ENCODE peak calls at places on chromosome 22, in four cellular contexts. F is CD8-positive, alpha-beta T cell; P is A673; S is mammary epithelial cell. D is an unnamed sample.

GRCh38 chr22:38125731-38126344 is 15.4 kb upstream of the BAIAP2L2 start:
- DNase-seq in P (no peak), S (no peak), F (no peak), D (no peak)

GRCh38 chr22:37401401-37401859 is 25.8 kb downstream of the ELFN2 start:
- DNase-seq in F (no peak), P (no peak), S (no peak), D (no peak)

GRCh38 chr22:46220921-46221320 is 29.2 kb downstream of the CDPF1 start:
- DNase-seq in S (no peak), F (no peak), P (no peak), D (no peak)

GRCh38 chr22:46150615-46151423 is 493 bp downstream of the PPARA start:
- DNase-seq in S (peak), P (no peak), F (peak), D (no peak)

GRCh38 chr22:24523873-24524272 is 28.7 kb downstream of the UPB1 start:
- DNase-seq in F (no peak), P (no peak), S (no peak), D (no peak)

GRCh38 chr22:17085277-17086091 is 684 bp downstream of the IL17RA start:
- DNase-seq in P (peak), S (peak), F (no peak), D (no peak)

GRCh38 chr22:46579751-46580449 is 40.3 kb upstream of the GRAMD4 start:
- DNase-seq in S (no peak), F (no peak), P (no peak), D (no peak)

GRCh38 chr22:29026579-29026978 is 35.1 kb downstream of the C22orf31 start:
- DNase-seq in F (no peak), P (no peak), S (no peak), D (no peak)

GRCh38 chr22:50261615-50262459 is at the start of gene MAPK12:
- DNase-seq in F (no peak), S (no peak), P (no peak), D (no peak)

GRCh38 chr22:17606472-17606871 is 22.1 kb downstream of the ATP6V1E1 start:
- DNase-seq in S (no peak), P (peak), F (no peak), D (no peak)

GRCh38 chr22:24146190-24146616 is 35.1 kb upstream of the SUSD2 start:
- DNase-seq in F (no peak), S (no peak), P (peak), D (no peak)

GRCh38 chr22:44887941-44888366 is 121.9 kb downstream of the PHF21B start:
- DNase-seq in S (no peak), P (no peak), F (no peak), D (no peak)

GRCh38 chr22:32103648-32104326 is 55.3 kb downstream of the C22orf42 start:
- DNase-seq in S (no peak), F (no peak), P (peak), D (no peak)

GRCh38 chr22:49663311-49663711 is 164.4 kb downstream of the BRD1 start:
- DNase-seq in F (no peak), P (no peak), S (no peak), D (no peak)

GRCh38 chr22:46129390-46130041 is 20.8 kb upstream of the PPARA start:
- DNase-seq in F (no peak), S (no peak), P (no peak), D (no peak)

GRCh38 chr22:50244420-50245213 is at the start of gene TUBGCP6:
- DNase-seq in S (peak), P (peak), F (peak), D (peak)

GRCh38 chr22:47151490-47151889 is 389.0 kb downstream of the TBC1D22A start:
- DNase-seq in P (no peak), F (no peak), S (no peak), D (no peak)

GRCh38 chr22:17998913-17999312 is 25.4 kb downstream of the MICAL3 start:
- DNase-seq in S (no peak), F (no peak), P (no peak), D (no peak)

GRCh38 chr22:49717322-49717919 is 110.3 kb downstream of the BRD1 start:
- DNase-seq in S (no peak), P (no peak), F (no peak), D (no peak)

GRCh38 chr22:46390652-46391301 is 55.3 kb downstream of the TRMU start:
- DNase-seq in F (no peak), P (peak), S (peak), D (peak)

GRCh38 chr22:23859201-23859600 is 1.5 kb downstream of the SLC2A11 start:
- DNase-seq in P (no peak), F (no peak), S (no peak), D (no peak)

GRCh38 chr22:24191893-24192292 is 10.6 kb downstream of the SUSD2 start:
- DNase-seq in S (no peak), F (no peak), P (no peak), D (no peak)

GRCh38 chr22:27952091-27952490 is 33.0 kb upstream of the PITPNB start:
- DNase-seq in S (no peak), P (peak), F (no peak), D (no peak)

GRCh38 chr22:31451709-31452571 is 37.7 kb downstream of the EIF4ENIF1 start:
- DNase-seq in F (no peak), S (peak), P (peak), D (peak)

GRCh38 chr22:44567846-44568493 is 69.9 kb upstream of the RTL6 start:
- DNase-seq in P (peak), S (peak), F (peak), D (no peak)

GRCh38 chr22:49508561-49508960 is 319.1 kb downstream of the BRD1 start:
- DNase-seq in P (no peak), F (no peak), S (no peak), D (no peak)

GRCh38 chr22:44738347-44738715 is 14.0 kb upstream of the ARHGAP8 start:
- DNase-seq in S (no peak), P (no peak), F (no peak), D (peak)

GRCh38 chr22:41092847-41093371 is 517 bp downstream of the EP300 start:
- DNase-seq in F (peak), P (peak), S (peak), D (peak)

GRCh38 chr22:37498289-37498909 is 12.2 kb upstream of the MFNG start:
- DNase-seq in F (peak), S (no peak), P (peak), D (no peak)

GRCh38 chr22:27317156-27317555 is 484.4 kb downstream of the MN1 start:
- DNase-seq in P (peak), S (no peak), F (no peak), D (no peak)

GRCh38 chr22:17601031-17601430 is 27.5 kb downstream of the ATP6V1E1 start:
- DNase-seq in F (no peak), S (no peak), P (no peak), D (no peak)

GRCh38 chr22:25364736-25365241 is 145.3 kb downstream of the CRYBB2 start:
- DNase-seq in P (no peak), F (no peak), S (no peak), D (no peak)

GRCh38 chr22:39344046-39344390 is 5.8 kb upstream of the SYNGR1 start:
- DNase-seq in S (no peak), P (no peak), F (no peak), D (no peak)

GRCh38 chr22:19110064-19110458 is 12.2 kb downstream of the DGCR2 start:
- DNase-seq in F (no peak), P (no peak), S (no peak), D (no peak)

GRCh38 chr22:39259698-39260097 is 14.9 kb upstream of the PDGFB start:
- DNase-seq in P (no peak), S (no peak), F (no peak), D (no peak)

GRCh38 chr22:33421859-33422258 is 363.7 kb upstream of the SYN3 start:
- DNase-seq in P (no peak), S (no peak), F (no peak), D (no peak)

GRCh38 chr22:30236875-30237274 is 9.7 kb downstream of the LIF start:
- DNase-seq in S (no peak), P (no peak), F (no peak), D (no peak)

GRCh38 chr22:30239421-30240405 is 6.8 kb downstream of the LIF start:
- DNase-seq in F (no peak), P (no peak), S (peak), D (no peak)

GRCh38 chr22:30240541-30241417 is 5.8 kb downstream of the LIF start:
- DNase-seq in P (no peak), S (peak), F (no peak), D (no peak)

GRCh38 chr22:30238136-30238535 is 8.4 kb downstream of the LIF start:
- DNase-seq in P (no peak), S (no peak), F (no peak), D (no peak)

GRCh38 chr22:30238661-30239420 is 7.7 kb downstream of the LIF start:
- DNase-seq in F (no peak), S (peak), P (no peak), D (no peak)
- H3K27ac ChIP-seq in F (no peak), S (no peak), P (no peak), D (peak)

GRCh38 chr22:20887375-20887774 is 28.6 kb downstream of the SNAP29 start:
- DNase-seq in S (peak), F (no peak), P (no peak), D (no peak)

GRCh38 chr22:20884454-20884853 is 25.6 kb downstream of the SNAP29 start:
- DNase-seq in S (no peak), P (no peak), F (no peak), D (no peak)

GRCh38 chr22:20885017-20885556 is 26.3 kb downstream of the SNAP29 start:
- DNase-seq in P (no peak), F (no peak), S (no peak), D (no peak)

GRCh38 chr22:20882855-20883254 is 24.0 kb downstream of the SNAP29 start:
- DNase-seq in P (no peak), F (no peak), S (no peak), D (no peak)

DNA sequence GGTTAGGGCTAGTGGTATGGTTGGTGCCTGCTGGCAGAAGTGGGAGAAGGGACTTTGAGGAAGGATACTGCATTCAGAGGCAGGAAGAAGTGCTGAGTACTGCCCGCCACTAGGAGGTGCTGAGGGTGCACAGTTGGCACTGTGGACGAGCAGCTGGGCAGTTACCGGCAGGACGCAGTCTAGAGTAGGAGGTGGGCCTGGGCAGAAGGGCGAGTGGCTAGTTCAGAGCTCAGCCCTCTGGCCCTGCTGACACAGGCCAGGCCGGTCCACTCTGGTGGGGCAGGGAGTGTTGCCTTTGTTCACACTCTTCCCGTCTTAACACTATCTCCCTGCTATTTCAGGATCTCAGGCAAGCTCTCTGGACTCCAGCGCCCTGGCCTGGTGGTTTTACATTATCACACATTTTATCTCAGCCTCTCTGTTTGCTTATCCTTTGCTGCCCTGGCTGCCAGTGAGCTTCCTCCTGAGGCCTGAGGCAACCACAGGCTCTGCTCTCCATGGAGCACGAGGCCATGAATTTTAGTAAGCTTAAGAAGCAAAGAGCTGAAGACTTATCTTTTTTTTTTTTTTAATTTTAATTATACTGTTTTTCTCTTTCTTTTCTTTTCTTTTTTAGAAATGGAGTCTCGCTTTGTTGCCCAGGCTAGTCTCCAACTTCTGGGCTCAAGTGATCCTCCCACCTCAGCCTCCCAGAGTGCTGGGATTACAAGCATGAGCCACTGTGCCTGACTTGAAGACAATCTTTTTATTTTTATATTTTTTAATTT is 26.9 kb downstream of the SNAP29 start:
- DNase-seq in S (peak), P (peak), F (peak), D (peak)
- H3K27ac ChIP-seq in S (peak), P (no peak), F (no peak), D (peak)

DNA sequence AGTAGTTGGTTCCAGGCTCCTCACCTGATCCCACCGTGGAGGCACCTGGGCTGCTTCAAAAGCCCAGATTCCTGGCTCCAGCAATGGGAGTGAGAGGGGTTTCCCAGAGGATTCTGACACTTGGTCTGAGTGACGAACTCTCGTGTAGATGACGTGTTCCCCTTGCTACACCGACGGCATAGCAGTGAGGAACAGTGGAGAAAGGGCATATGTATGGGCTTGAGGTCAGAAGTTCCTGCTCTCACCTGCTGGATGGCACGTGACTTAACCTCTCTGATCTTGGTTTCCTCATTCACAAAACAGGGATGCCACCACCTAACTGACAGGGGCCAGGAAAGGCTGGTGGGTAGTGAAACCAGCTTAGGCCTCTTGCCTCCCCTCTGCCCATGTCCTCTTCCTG is 30.0 kb upstream of the ARFGAP3 start:
- DNase-seq in F (no peak), S (no peak), P (no peak), D (no peak)
- H3K27ac ChIP-seq in F (no peak), S (no peak), P (no peak), D (peak)

GRCh38 chr22:42158456-42159132 is 28.0 kb upstream of the CYP2D6 start:
- DNase-seq in S (no peak), P (no peak), F (no peak), D (no peak)

GRCh38 chr22:42156597-42156996 is 26.0 kb upstream of the CYP2D6 start:
- DNase-seq in S (peak), P (no peak), F (no peak), D (no peak)

GRCh38 chr22:42154293-42154692 is 23.7 kb upstream of the CYP2D6 start:
- DNase-seq in F (no peak), P (no peak), S (no peak), D (no peak)

GRCh38 chr22:42154731-42155543 is 24.3 kb upstream of the CYP2D6 start:
- DNase-seq in P (no peak), S (no peak), F (no peak), D (no peak)

DNA sequence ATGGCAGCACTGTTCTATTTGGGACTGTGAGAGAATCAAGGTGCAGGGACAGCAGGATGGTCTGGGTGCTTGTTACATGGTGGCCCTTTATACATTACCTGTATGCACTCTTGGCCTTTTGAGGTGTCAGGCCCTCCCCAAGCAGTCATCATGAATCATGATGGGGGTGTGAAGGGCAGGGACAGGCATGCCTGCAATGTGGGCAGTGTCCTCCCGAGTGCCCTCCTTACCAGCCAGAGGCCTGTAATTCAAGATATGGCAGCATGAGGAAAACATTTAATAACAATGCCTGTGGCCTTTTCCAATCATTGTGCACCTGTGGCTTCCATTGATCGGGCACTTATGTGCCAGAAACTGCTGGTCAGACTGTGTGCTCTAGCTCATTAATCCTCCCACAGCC is 25.5 kb upstream of the CYP2D6 start:
- DNase-seq in S (peak), F (no peak), P (no peak), D (peak)
- H3K27ac ChIP-seq in S (peak), F (no peak), P (no peak), D (peak)

D was measured in RWPE1.